ENCODE peak calls at places on chromosomes 11 and 22, in four cellular contexts. R, Z, S and A are unnamed samples.

GRCh38 chr22:21761994-21762680 is 26.5 kb upstream of the YPEL1 start:
- DNase-seq in R (no peak), Z (no peak), S (no peak), A (no peak)

GRCh38 chr11:109939176-109939810 is 153.9 kb upstream of the ZC3H12C start:
- DNase-seq in R (peak; percentile 58), Z (no peak), S (peak; percentile 80), A (peak; percentile 53)

GRCh38 chr11:96092511-96092910 is 168.6 kb upstream of the MTMR2 start:
- DNase-seq in R (no peak), Z (no peak), S (no peak), A (no peak)

GRCh38 chr22:48758021-48758561 is 1069.6 kb downstream of the BRD1 start:
- DNase-seq in R (no peak), Z (peak; percentile 10), S (no peak), A (no peak)

GRCh38 chr11:57340228-57340627 is 2.1 kb downstream of the P2RX3 start:
- DNase-seq in R (no peak), Z (no peak), S (peak; percentile 19), A (no peak)

GRCh38 chr11:45995342-45995734 is 72.9 kb downstream of the LARGE2 start:
- DNase-seq in R (no peak), Z (no peak), S (no peak), A (no peak)

GRCh38 chr11:122656073-122656630 is 630 bp downstream of the UBASH3B start:
- DNase-seq in R (peak; percentile 39), Z (peak; percentile 23), S (peak; percentile 79), A (peak; percentile 35)

GRCh38 chr11:96229354-96229973 is 113.5 kb downstream of the MAML2 start:
- DNase-seq in R (no peak), Z (no peak), S (peak; percentile 18), A (no peak)

GRCh38 chr11:35367491-35367890 is 51.9 kb downstream of the SLC1A2 start:
- DNase-seq in R (no peak), Z (no peak), S (no peak), A (no peak)

GRCh38 chr11:132853886-132854285 is 678.4 kb downstream of the OPCML start:
- DNase-seq in R (no peak), Z (no peak), S (no peak), A (no peak)

GRCh38 chr22:22753526-22754267 is 109.3 kb downstream of the GGTLC2 start:
- DNase-seq in R (peak; percentile 68), Z (no peak), S (peak; percentile 13), A (peak; percentile 64)

GRCh38 chr11:94149435-94149834 is 20.8 kb downstream of the PANX1 start:
- DNase-seq in R (no peak), Z (no peak), S (peak; percentile 93), A (no peak)

GRCh38 chr22:45579306-45579705 is 76.6 kb downstream of the FBLN1 start:
- DNase-seq in R (no peak), Z (no peak), S (no peak), A (no peak)

GRCh38 chr11:67418476-67419281 is 3.2 kb downstream of the CARNS1 start:
- DNase-seq in R (peak; percentile 72), Z (no peak), S (no peak), A (no peak)

GRCh38 chr11:63478896-63479295 is 12.1 kb downstream of the PLAAT5 start:
- DNase-seq in R (peak; percentile 67), Z (no peak), S (peak; percentile 79), A (peak; percentile 79)

GRCh38 chr22:20987375-20987774 is 5.3 kb downstream of the LZTR1 start:
- DNase-seq in R (no peak), Z (no peak), S (no peak), A (no peak)

GRCh38 chr11:6061475-6061874 is 30.9 kb upstream of the OR56A1 start:
- DNase-seq in R (no peak), Z (no peak), S (no peak), A (no peak)

GRCh38 chr11:119641991-119642745 is 86.8 kb downstream of the NECTIN1 start:
- DNase-seq in R (no peak), Z (no peak), S (peak; percentile 13), A (peak; percentile 35)

GRCh38 chr11:99275521-99275920 is 254.8 kb downstream of the CNTN5 start:
- DNase-seq in R (no peak), Z (no peak), S (no peak), A (no peak)

GRCh38 chr22:28001171-28001835 is 82.2 kb upstream of the PITPNB start:
- DNase-seq in R (no peak), Z (no peak), S (no peak), A (no peak)

GRCh38 chr22:48498526-48499331 is 1328.9 kb downstream of the BRD1 start:
- DNase-seq in R (no peak), Z (no peak), S (no peak), A (no peak)

GRCh38 chr22:24214467-24215285 is 30.2 kb downstream of the GGT5 start:
- DNase-seq in R (no peak), Z (no peak), S (no peak), A (no peak)

GRCh38 chr11:14894657-14895598 is 2.9 kb upstream of the CYP2R1 start:
- DNase-seq in R (peak; percentile 20), Z (no peak), S (peak; percentile 11), A (no peak)

GRCh38 chr11:9263840-9264380 is 1.2 kb downstream of the DENND5A start:
- DNase-seq in R (no peak), Z (no peak), S (no peak), A (peak; percentile 89)

GRCh38 chr11:9266132-9266736 is 1.1 kb upstream of the DENND5A start:
- DNase-seq in R (peak; percentile 33), Z (no peak), S (no peak), A (no peak)

GRCh38 chr11:9264381-9265210 is 554 bp downstream of the DENND5A start:
- DNase-seq in R (peak; percentile 42), Z (peak; percentile 33), S (peak; percentile 87), A (no peak)

GRCh38 chr11:9265211-9266131 is at the start of gene DENND5A:
- DNase-seq in R (peak; percentile 90), Z (peak; percentile 53), S (peak; percentile 90), A (peak; percentile 80)

GRCh38 chr11:9260182-9261146 is 4.7 kb downstream of the DENND5A start:
- DNase-seq in R (no peak), Z (no peak), S (no peak), A (peak; percentile 66)
- TF ChIP-seq CTCF in R (peak; percentile 4), Z (no peak), S (no peak), A (peak; percentile 11)

GRCh38 chr11:33775832-33776231 is 1.5 kb upstream of the FBXO3 start:
- DNase-seq in R (no peak), Z (no peak), S (no peak), A (peak; percentile 34)
- H3K4me3 ChIP-seq in R (no peak overlapping the region), Z (no peak overlapping the region), S (no peak overlapping the region), A (no peak overlapping the region)

DNA sequence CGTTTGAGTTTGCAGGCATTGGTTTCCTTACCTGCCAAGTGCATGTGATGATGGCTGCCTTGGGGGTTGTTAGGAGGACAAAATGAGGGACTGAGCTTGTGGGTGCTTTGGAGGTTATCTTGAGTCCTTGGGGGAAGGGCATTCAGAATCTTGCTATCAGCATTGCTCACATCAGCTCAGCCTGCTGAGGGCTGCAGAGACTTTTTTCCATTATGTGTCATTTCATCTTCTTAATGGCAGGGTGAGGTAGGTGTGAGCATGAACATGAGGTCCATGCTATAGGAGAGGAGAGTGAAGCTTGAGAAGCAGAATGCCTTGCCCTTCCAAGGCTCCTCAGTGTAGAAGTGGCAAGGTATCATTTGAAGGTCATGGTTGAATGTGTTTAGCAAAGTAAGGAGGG is 112.3 kb downstream of the MIAT start:
- DNase-seq in R (no peak), Z (no peak), S (no peak), A (no peak)
- TF ChIP-seq CTCF in R (no peak), Z (no peak), S (no peak), A (no peak)

GRCh38 chr11:61886643-61887042 is 4.7 kb downstream of the FADS3 start:
- DNase-seq in R (no peak), Z (no peak), S (no peak), A (no peak)

GRCh38 chr11:61889831-61890230 is 1.5 kb downstream of the FADS3 start:
- DNase-seq in R (no peak), Z (no peak), S (no peak), A (no peak)

GRCh38 chr11:61890536-61891330 is 612 bp downstream of the FADS3 start:
- DNase-seq in R (peak; percentile 74), Z (no peak), S (peak; percentile 75), A (peak; percentile 22)

GRCh38 chr11:61888043-61888442 is 3.3 kb downstream of the FADS3 start:
- DNase-seq in R (peak; percentile 85), Z (peak; percentile 65), S (peak; percentile 95), A (no peak)

GRCh38 chr11:61888590-61888989 is 2.8 kb downstream of the FADS3 start:
- DNase-seq in R (no peak), Z (no peak), S (no peak), A (no peak)
- H3K4me3 ChIP-seq in R (no peak overlapping the region), Z (no peak overlapping the region), S (no peak overlapping the region), A (no peak overlapping the region)